ENCODE peak calls at places on chromosome 19, in nine cellular contexts. One of them, this sample, is unnamed.

GRCh38 chr19:54439174-54439851 is 9.7 kb upstream of the LENG8 start:
- DNase-seq in OCI-LY7: peak
- DNase-seq in foreskin fibroblast: peak
- DNase-seq in GM12865: no peak
- DNase-seq in fibroblast of lung: peak
- DNase-seq in kidney epithelial cell: no peak
- DNase-seq in cardiac fibroblast: peak
- DNase-seq in transverse colon: no peak
- DNase-seq in PC-9: peak
- DNase-seq in this sample: peak

GRCh38 chr19:54448037-54448773 is 794 bp upstream of the LENG8 start:
- DNase-seq in OCI-LY7: peak
- DNase-seq in foreskin fibroblast: peak
- DNase-seq in GM12865: no peak
- DNase-seq in fibroblast of lung: peak
- DNase-seq in kidney epithelial cell: no peak
- DNase-seq in cardiac fibroblast: peak
- DNase-seq in transverse colon: peak
- DNase-seq in PC-9: peak
- DNase-seq in this sample: peak

GRCh38 chr19:1717970-1718264 is 35.4 kb upstream of the ONECUT3 start:
- DNase-seq in OCI-LY7: no peak
- DNase-seq in foreskin fibroblast: no peak
- DNase-seq in GM12865: no peak
- DNase-seq in fibroblast of lung: no peak
- DNase-seq in kidney epithelial cell: no peak
- DNase-seq in cardiac fibroblast: no peak
- DNase-seq in transverse colon: no peak
- DNase-seq in PC-9: no peak
- DNase-seq in this sample: no peak

GRCh38 chr19:1104452-1105216 is 840 bp downstream of the GPX4 start:
- DNase-seq in OCI-LY7: peak
- DNase-seq in foreskin fibroblast: peak
- DNase-seq in GM12865: peak
- DNase-seq in fibroblast of lung: peak
- DNase-seq in kidney epithelial cell: no peak
- DNase-seq in cardiac fibroblast: peak
- DNase-seq in transverse colon: peak
- DNase-seq in PC-9: peak
- DNase-seq in this sample: peak

GRCh38 chr19:3880471-3881271 is at the start of gene ATCAY:
- DNase-seq in OCI-LY7: no peak
- DNase-seq in foreskin fibroblast: peak
- DNase-seq in GM12865: no peak
- DNase-seq in fibroblast of lung: no peak
- DNase-seq in kidney epithelial cell: no peak
- DNase-seq in cardiac fibroblast: no peak
- DNase-seq in transverse colon: no peak
- DNase-seq in PC-9: no peak
- DNase-seq in this sample: no peak

GRCh38 chr19:50326101-50326664 is 3.0 kb downstream of the KCNC3 start:
- DNase-seq in OCI-LY7: no peak
- DNase-seq in foreskin fibroblast: no peak
- DNase-seq in GM12865: no peak
- DNase-seq in fibroblast of lung: no peak
- DNase-seq in kidney epithelial cell: no peak
- DNase-seq in cardiac fibroblast: no peak
- DNase-seq in transverse colon: no peak
- DNase-seq in PC-9: no peak
- DNase-seq in this sample: no peak

GRCh38 chr19:35297515-35297848 is 5.5 kb downstream of the MAG start:
- DNase-seq in OCI-LY7: no peak
- DNase-seq in foreskin fibroblast: no peak
- DNase-seq in GM12865: no peak
- DNase-seq in fibroblast of lung: no peak
- DNase-seq in kidney epithelial cell: no peak
- DNase-seq in cardiac fibroblast: no peak
- DNase-seq in transverse colon: no peak
- DNase-seq in PC-9: no peak
- DNase-seq in this sample: no peak

GRCh38 chr19:15122331-15123030 is 15.3 kb downstream of the SYDE1 start:
- DNase-seq in OCI-LY7: no peak
- DNase-seq in foreskin fibroblast: no peak
- DNase-seq in GM12865: no peak
- DNase-seq in fibroblast of lung: no peak
- DNase-seq in kidney epithelial cell: no peak
- DNase-seq in cardiac fibroblast: no peak
- DNase-seq in transverse colon: no peak
- DNase-seq in PC-9: no peak
- DNase-seq in this sample: no peak

GRCh38 chr19:45152504-45153338 is 8.1 kb downstream of the NKPD1 start:
- DNase-seq in OCI-LY7: no peak
- DNase-seq in foreskin fibroblast: peak
- DNase-seq in GM12865: peak
- DNase-seq in fibroblast of lung: peak
- DNase-seq in kidney epithelial cell: no peak
- DNase-seq in cardiac fibroblast: peak
- DNase-seq in transverse colon: peak
- DNase-seq in PC-9: no peak
- DNase-seq in this sample: no peak

GRCh38 chr19:6533746-6534418 is 3.1 kb downstream of the TNFSF9 start:
- DNase-seq in OCI-LY7: no peak
- DNase-seq in foreskin fibroblast: no peak
- DNase-seq in GM12865: no peak
- DNase-seq in fibroblast of lung: no peak
- DNase-seq in kidney epithelial cell: no peak
- DNase-seq in cardiac fibroblast: no peak
- DNase-seq in transverse colon: no peak
- DNase-seq in PC-9: no peak
- DNase-seq in this sample: no peak

GRCh38 chr19:2294377-2295335 is 12.7 kb upstream of the PEAK3 start:
- DNase-seq in OCI-LY7: no peak
- DNase-seq in foreskin fibroblast: peak
- DNase-seq in GM12865: no peak
- DNase-seq in fibroblast of lung: peak
- DNase-seq in kidney epithelial cell: no peak
- DNase-seq in cardiac fibroblast: peak
- DNase-seq in transverse colon: no peak
- DNase-seq in PC-9: no peak
- DNase-seq in this sample: no peak

GRCh38 chr19:30719189-30719990 is 347.2 kb downstream of the ZNF536 start:
- DNase-seq in OCI-LY7: no peak
- DNase-seq in foreskin fibroblast: peak
- DNase-seq in GM12865: no peak
- DNase-seq in fibroblast of lung: peak
- DNase-seq in kidney epithelial cell: no peak
- DNase-seq in cardiac fibroblast: peak
- DNase-seq in transverse colon: peak
- DNase-seq in PC-9: no peak
- DNase-seq in this sample: no peak

GRCh38 chr19:39778763-39779162 is at the start of gene LEUTX:
- DNase-seq in OCI-LY7: no peak
- DNase-seq in foreskin fibroblast: no peak
- DNase-seq in GM12865: peak
- DNase-seq in fibroblast of lung: no peak
- DNase-seq in kidney epithelial cell: no peak
- DNase-seq in cardiac fibroblast: no peak
- DNase-seq in transverse colon: no peak
- DNase-seq in PC-9: no peak
- DNase-seq in this sample: no peak

DNA sequence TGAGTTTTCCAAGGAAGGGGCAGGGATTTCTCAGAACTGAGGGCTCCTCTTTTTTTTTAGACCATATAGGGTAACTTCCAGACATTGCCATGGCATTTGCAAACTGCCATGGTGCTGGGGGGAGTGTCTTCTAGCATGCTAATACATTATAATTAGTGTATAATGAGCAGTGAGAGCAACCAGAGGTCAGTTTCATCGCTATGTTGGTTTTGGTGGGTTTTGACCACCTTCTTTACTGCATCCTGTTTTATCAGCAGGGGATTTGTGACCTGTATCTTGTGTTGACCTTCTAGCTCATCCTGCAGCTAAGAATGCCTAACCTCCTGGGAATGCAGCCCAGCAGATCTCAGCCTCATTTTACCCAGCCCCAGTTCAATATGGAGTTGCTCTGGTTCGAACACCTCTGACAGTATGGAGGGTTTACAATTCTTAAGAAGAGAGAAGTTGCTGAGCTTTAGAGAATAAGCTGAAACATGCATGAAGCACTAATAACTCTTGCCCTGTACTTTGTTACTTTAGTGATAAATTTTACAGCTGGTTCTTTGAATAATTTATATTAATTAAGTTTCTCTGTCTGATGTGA is 31.6 kb downstream of the CEACAM1 start:
- DNase-seq in OCI-LY7: no peak
- DNase-seq in foreskin fibroblast: no peak
- DNase-seq in GM12865: peak
- DNase-seq in fibroblast of lung: no peak
- DNase-seq in kidney epithelial cell: no peak
- DNase-seq in cardiac fibroblast: no peak
- DNase-seq in transverse colon: no peak
- DNase-seq in PC-9: no peak
- DNase-seq in this sample: no peak
- H3K4me3 ChIP-seq in OCI-LY7: no peak
- H3K4me3 ChIP-seq in foreskin fibroblast: no peak
- H3K4me3 ChIP-seq in GM12865: no peak
- H3K4me3 ChIP-seq in fibroblast of lung: no peak
- H3K4me3 ChIP-seq in kidney epithelial cell: no peak
- H3K4me3 ChIP-seq in cardiac fibroblast: no peak
- H3K4me3 ChIP-seq in transverse colon: no peak
- H3K4me3 ChIP-seq in PC-9: no peak
- H3K4me3 ChIP-seq in this sample: no peak

GRCh38 chr19:12137541-12137940 is 2.6 kb downstream of the ZNF20 start:
- DNase-seq in OCI-LY7: peak
- DNase-seq in foreskin fibroblast: no peak
- DNase-seq in GM12865: peak
- DNase-seq in fibroblast of lung: no peak
- DNase-seq in kidney epithelial cell: no peak
- DNase-seq in cardiac fibroblast: no peak
- DNase-seq in transverse colon: no peak
- DNase-seq in PC-9: no peak
- DNase-seq in this sample: peak
- TF ChIP-seq CTCF in OCI-LY7: peak
- TF ChIP-seq CTCF in foreskin fibroblast: no peak
- TF ChIP-seq CTCF in GM12865: no peak
- TF ChIP-seq CTCF in fibroblast of lung: no peak
- TF ChIP-seq CTCF in kidney epithelial cell: no peak
- TF ChIP-seq CTCF in cardiac fibroblast: peak
- TF ChIP-seq CTCF in transverse colon: peak
- TF ChIP-seq CTCF in PC-9: no peak
- TF ChIP-seq CTCF in this sample: peak

DNA sequence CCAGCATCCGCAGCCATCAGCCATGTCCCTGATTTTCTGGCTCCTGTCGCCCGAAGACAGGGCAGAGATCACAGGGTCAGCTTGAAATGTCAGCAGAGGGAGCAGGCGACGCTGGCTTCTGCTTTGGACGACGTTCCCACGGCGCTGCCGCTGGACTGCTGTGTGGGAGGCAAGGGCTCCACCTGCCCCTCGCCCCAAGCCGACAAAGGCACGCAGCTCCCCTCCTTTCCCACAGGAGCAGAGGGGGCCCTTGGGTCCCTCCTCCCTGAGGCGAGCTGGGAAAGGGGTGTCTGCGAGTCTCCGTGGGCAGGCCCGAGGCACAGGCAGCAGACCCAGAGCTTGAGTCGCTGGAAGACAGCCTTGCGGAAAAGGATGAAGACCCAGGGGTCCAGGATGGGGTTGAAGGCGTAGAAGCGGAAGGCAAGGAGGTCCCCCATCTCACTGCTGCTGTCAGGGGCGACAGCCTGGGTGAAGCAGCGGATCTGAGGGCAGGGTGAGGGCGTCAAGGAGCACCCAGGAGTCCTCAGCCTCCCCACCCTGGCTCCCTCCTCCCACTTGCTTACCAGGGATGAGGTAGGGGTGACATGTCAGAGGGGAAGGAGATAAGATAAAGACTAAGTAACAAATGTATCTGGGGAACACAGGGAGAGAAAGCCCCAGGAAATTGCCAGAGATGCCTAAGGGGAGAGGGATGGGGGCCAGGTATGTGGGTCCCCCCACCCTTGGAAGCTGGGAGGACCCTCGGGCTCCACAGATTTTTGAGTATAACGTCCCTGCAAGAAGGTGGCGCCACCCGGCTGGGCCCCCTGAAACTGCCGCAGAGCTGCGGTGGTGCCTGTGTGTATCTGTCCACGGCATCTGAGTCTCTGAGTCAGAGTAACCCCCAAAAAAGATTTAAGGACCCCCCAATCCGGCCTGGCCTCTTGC is 3.4 kb downstream of the PTGIR start:
- DNase-seq in OCI-LY7: no peak
- DNase-seq in foreskin fibroblast: no peak
- DNase-seq in GM12865: no peak
- DNase-seq in fibroblast of lung: no peak
- DNase-seq in kidney epithelial cell: no peak
- DNase-seq in cardiac fibroblast: no peak
- DNase-seq in transverse colon: no peak
- DNase-seq in PC-9: no peak
- DNase-seq in this sample: no peak
- H3K4me3 ChIP-seq in OCI-LY7: no peak
- H3K4me3 ChIP-seq in foreskin fibroblast: peak
- H3K4me3 ChIP-seq in GM12865: no peak
- H3K4me3 ChIP-seq in fibroblast of lung: peak
- H3K4me3 ChIP-seq in kidney epithelial cell: no peak
- H3K4me3 ChIP-seq in cardiac fibroblast: peak
- H3K4me3 ChIP-seq in transverse colon: no peak
- H3K4me3 ChIP-seq in PC-9: no peak
- H3K4me3 ChIP-seq in this sample: no peak

GRCh38 chr19:7635670-7636069 is 1.2 kb upstream of the STXBP2 start:
- DNase-seq in OCI-LY7: no peak
- DNase-seq in foreskin fibroblast: no peak
- DNase-seq in GM12865: no peak
- DNase-seq in fibroblast of lung: no peak
- DNase-seq in kidney epithelial cell: no peak
- DNase-seq in cardiac fibroblast: no peak
- DNase-seq in transverse colon: no peak
- DNase-seq in PC-9: no peak
- DNase-seq in this sample: no peak

GRCh38 chr19:7636317-7636690 is 606 bp upstream of the STXBP2 start:
- DNase-seq in OCI-LY7: no peak
- DNase-seq in foreskin fibroblast: no peak
- DNase-seq in GM12865: no peak
- DNase-seq in fibroblast of lung: no peak
- DNase-seq in kidney epithelial cell: no peak
- DNase-seq in cardiac fibroblast: no peak
- DNase-seq in transverse colon: no peak
- DNase-seq in PC-9: no peak
- DNase-seq in this sample: peak

GRCh38 chr19:7637374-7638256 is 705 bp downstream of the STXBP2 start:
- DNase-seq in OCI-LY7: peak
- DNase-seq in foreskin fibroblast: no peak
- DNase-seq in GM12865: peak
- DNase-seq in fibroblast of lung: no peak
- DNase-seq in kidney epithelial cell: no peak
- DNase-seq in cardiac fibroblast: peak
- DNase-seq in transverse colon: peak
- DNase-seq in PC-9: no peak
- DNase-seq in this sample: peak

GRCh38 chr19:7638802-7639465 is 2.0 kb downstream of the STXBP2 start:
- DNase-seq in OCI-LY7: no peak
- DNase-seq in foreskin fibroblast: no peak
- DNase-seq in GM12865: no peak
- DNase-seq in fibroblast of lung: no peak
- DNase-seq in kidney epithelial cell: no peak
- DNase-seq in cardiac fibroblast: no peak
- DNase-seq in transverse colon: no peak
- DNase-seq in PC-9: no peak
- DNase-seq in this sample: no peak

GRCh38 chr19:7636691-7637373 is at the start of gene STXBP2:
- DNase-seq in OCI-LY7: peak
- DNase-seq in foreskin fibroblast: peak
- DNase-seq in GM12865: peak
- DNase-seq in fibroblast of lung: no peak
- DNase-seq in kidney epithelial cell: no peak
- DNase-seq in cardiac fibroblast: peak
- DNase-seq in transverse colon: peak
- DNase-seq in PC-9: peak
- DNase-seq in this sample: peak
- TF ChIP-seq CTCF in OCI-LY7: no peak
- TF ChIP-seq CTCF in foreskin fibroblast: no peak
- TF ChIP-seq CTCF in GM12865: no peak
- TF ChIP-seq CTCF in fibroblast of lung: no peak
- TF ChIP-seq CTCF in kidney epithelial cell: no peak
- TF ChIP-seq CTCF in cardiac fibroblast: no peak
- TF ChIP-seq CTCF in transverse colon: peak
- TF ChIP-seq CTCF in PC-9: no peak
- TF ChIP-seq CTCF in this sample: no peak